ENCODE peak calls at places on chromosomes 7 and 10, in four cellular contexts. One of them, this sample, is unnamed.

GRCh38 chr10:5776881-5777197 is 36.4 kb downstream of the GDI2 start:
- DNase-seq in NCI-H1694 treated with DMSO at 0.1 percent for 48 hours: no peak
- DNase-seq in left ventricle myocardium inferior: no peak
- DNase-seq in AG08395: peak
- DNase-seq in this sample: no peak

GRCh38 chr7:76428868-76429805 is 4.4 kb downstream of the ZP3 start:
- DNase-seq in NCI-H1694 treated with DMSO at 0.1 percent for 48 hours: no peak
- DNase-seq in left ventricle myocardium inferior: no peak
- DNase-seq in AG08395: peak
- DNase-seq in this sample: no peak

GRCh38 chr10:78768882-78769281 is 299.9 kb upstream of the ZMIZ1 start:
- DNase-seq in NCI-H1694 treated with DMSO at 0.1 percent for 48 hours: no peak
- DNase-seq in left ventricle myocardium inferior: no peak
- DNase-seq in AG08395: no peak
- DNase-seq in this sample: no peak

GRCh38 chr10:22251751-22252285 is 34.0 kb upstream of the EBLN1 start:
- DNase-seq in NCI-H1694 treated with DMSO at 0.1 percent for 48 hours: no peak
- DNase-seq in left ventricle myocardium inferior: peak
- DNase-seq in AG08395: peak
- DNase-seq in this sample: no peak

GRCh38 chr7:138834583-138834982 is 36.6 kb upstream of the ATP6V0A4 start:
- DNase-seq in NCI-H1694 treated with DMSO at 0.1 percent for 48 hours: no peak
- DNase-seq in left ventricle myocardium inferior: no peak
- DNase-seq in AG08395: no peak
- DNase-seq in this sample: no peak

GRCh38 chr7:140525741-140526140 is 46.4 kb upstream of the MKRN1 start:
- DNase-seq in NCI-H1694 treated with DMSO at 0.1 percent for 48 hours: no peak
- DNase-seq in left ventricle myocardium inferior: no peak
- DNase-seq in AG08395: no peak
- DNase-seq in this sample: no peak

GRCh38 chr7:107166702-107167426 is 1.9 kb upstream of the HBP1 start:
- DNase-seq in NCI-H1694 treated with DMSO at 0.1 percent for 48 hours: no peak
- DNase-seq in left ventricle myocardium inferior: no peak
- DNase-seq in AG08395: no peak
- DNase-seq in this sample: no peak

GRCh38 chr10:11345224-11346054 is 266.0 kb downstream of the USP6NL start:
- DNase-seq in NCI-H1694 treated with DMSO at 0.1 percent for 48 hours: no peak
- DNase-seq in left ventricle myocardium inferior: no peak
- DNase-seq in AG08395: no peak
- DNase-seq in this sample: no peak

GRCh38 chr10:121796342-121796741 is 131.5 kb downstream of the ATE1 start:
- DNase-seq in NCI-H1694 treated with DMSO at 0.1 percent for 48 hours: no peak
- DNase-seq in left ventricle myocardium inferior: no peak
- DNase-seq in AG08395: no peak
- DNase-seq in this sample: no peak

GRCh38 chr10:133079836-133080682 is 7.7 kb upstream of the ADGRA1 start:
- DNase-seq in NCI-H1694 treated with DMSO at 0.1 percent for 48 hours: no peak
- DNase-seq in left ventricle myocardium inferior: no peak
- DNase-seq in AG08395: no peak
- DNase-seq in this sample: no peak

GRCh38 chr7:144812379-144813283 is 23.2 kb downstream of the TPK1 start:
- DNase-seq in NCI-H1694 treated with DMSO at 0.1 percent for 48 hours: no peak
- DNase-seq in left ventricle myocardium inferior: no peak
- DNase-seq in AG08395: no peak
- DNase-seq in this sample: no peak

GRCh38 chr10:124798781-124799180 is 2.8 kb upstream of the ABRAXAS2 start:
- DNase-seq in NCI-H1694 treated with DMSO at 0.1 percent for 48 hours: no peak
- DNase-seq in left ventricle myocardium inferior: no peak
- DNase-seq in AG08395: no peak
- DNase-seq in this sample: no peak

GRCh38 chr7:146864644-146865043 is 748.0 kb downstream of the CNTNAP2 start:
- DNase-seq in NCI-H1694 treated with DMSO at 0.1 percent for 48 hours: no peak
- DNase-seq in left ventricle myocardium inferior: no peak
- DNase-seq in AG08395: no peak
- DNase-seq in this sample: no peak

GRCh38 chr10:94042001-94042813 is 48.5 kb downstream of the PLCE1 start:
- DNase-seq in NCI-H1694 treated with DMSO at 0.1 percent for 48 hours: no peak
- DNase-seq in left ventricle myocardium inferior: no peak
- DNase-seq in AG08395: peak
- DNase-seq in this sample: no peak

GRCh38 chr7:115240242-115240641 is 318.3 kb downstream of the MDFIC start:
- DNase-seq in NCI-H1694 treated with DMSO at 0.1 percent for 48 hours: no peak
- DNase-seq in left ventricle myocardium inferior: no peak
- DNase-seq in AG08395: no peak
- DNase-seq in this sample: no peak

GRCh38 chr10:12844796-12845524 is 156.6 kb downstream of the CCDC3 start:
- DNase-seq in NCI-H1694 treated with DMSO at 0.1 percent for 48 hours: peak
- DNase-seq in left ventricle myocardium inferior: no peak
- DNase-seq in AG08395: peak
- DNase-seq in this sample: no peak

GRCh38 chr7:74475243-74475986 is 21.7 kb downstream of the GTF2IRD1 start:
- DNase-seq in NCI-H1694 treated with DMSO at 0.1 percent for 48 hours: no peak
- DNase-seq in left ventricle myocardium inferior: no peak
- DNase-seq in AG08395: no peak
- DNase-seq in this sample: peak

GRCh38 chr7:45890902-45891461 is 2.7 kb downstream of the IGFBP1 start:
- DNase-seq in NCI-H1694 treated with DMSO at 0.1 percent for 48 hours: no peak
- DNase-seq in left ventricle myocardium inferior: no peak
- DNase-seq in AG08395: peak
- DNase-seq in this sample: peak

GRCh38 chr7:860149-860548 is 16.2 kb upstream of the GET4 start:
- DNase-seq in NCI-H1694 treated with DMSO at 0.1 percent for 48 hours: no peak
- DNase-seq in left ventricle myocardium inferior: no peak
- DNase-seq in AG08395: no peak
- DNase-seq in this sample: no peak

GRCh38 chr7:3156508-3156907 is 112.8 kb upstream of the CARD11 start:
- DNase-seq in NCI-H1694 treated with DMSO at 0.1 percent for 48 hours: no peak
- DNase-seq in left ventricle myocardium inferior: no peak
- DNase-seq in AG08395: no peak
- DNase-seq in this sample: no peak

GRCh38 chr10:90930070-90930837 is 9.4 kb upstream of the ANKRD1 start:
- DNase-seq in NCI-H1694 treated with DMSO at 0.1 percent for 48 hours: no peak
- DNase-seq in left ventricle myocardium inferior: peak
- DNase-seq in AG08395: peak
- DNase-seq in this sample: peak

GRCh38 chr7:134083766-134084487 is 43.2 kb upstream of the LRGUK start:
- DNase-seq in NCI-H1694 treated with DMSO at 0.1 percent for 48 hours: no peak
- DNase-seq in left ventricle myocardium inferior: no peak
- DNase-seq in AG08395: peak
- DNase-seq in this sample: no peak